ENCODE peak calls at places on chromosome 17, in five cellular contexts. One of them, this sample, is unnamed. For H3K36me3 and H3K27me3, the result is how much of the 10 kb centered on the place peaks cover.

GRCh38 chr17:50347894-50348291 is 2.0 kb downstream of the XYLT2 start:
- DNase-seq in brain microvascular endothelial cell: no peak
- DNase-seq in Caco-2: no peak
- DNase-seq in astrocyte: no peak
- DNase-seq in fibroblast of lung: no peak
- DNase-seq in this sample: no peak

GRCh38 chr17:3035256-3035967 is 28.0 kb downstream of the OR1D5 start:
- DNase-seq in fibroblast of lung: no peak
- DNase-seq in Caco-2: no peak
- DNase-seq in astrocyte: no peak
- DNase-seq in brain microvascular endothelial cell: no peak
- DNase-seq in this sample: no peak

GRCh38 chr17:29107933-29108805 is 65.2 kb downstream of the PIPOX start:
- DNase-seq in brain microvascular endothelial cell: no peak
- DNase-seq in Caco-2: no peak
- DNase-seq in astrocyte: no peak
- DNase-seq in fibroblast of lung: peak
- DNase-seq in this sample: no peak

GRCh38 chr17:41199421-41200098 is 9.9 kb downstream of the KRTAP9-1 start:
- DNase-seq in fibroblast of lung: no peak
- DNase-seq in Caco-2: no peak
- DNase-seq in astrocyte: no peak
- DNase-seq in brain microvascular endothelial cell: no peak
- DNase-seq in this sample: no peak

GRCh38 chr17:44898768-44899073 is 524 bp downstream of the EFTUD2 start:
- DNase-seq in astrocyte: peak
- DNase-seq in brain microvascular endothelial cell: peak
- DNase-seq in Caco-2: no peak
- DNase-seq in fibroblast of lung: no peak
- DNase-seq in this sample: no peak

GRCh38 chr17:5592382-5592781 is 8.1 kb upstream of the NLRP1 start:
- DNase-seq in astrocyte: peak
- DNase-seq in brain microvascular endothelial cell: no peak
- DNase-seq in fibroblast of lung: peak
- DNase-seq in Caco-2: no peak
- DNase-seq in this sample: no peak

GRCh38 chr17:49223517-49224197 is 6.9 kb downstream of the PHOSPHO1 start:
- DNase-seq in Caco-2: peak
- DNase-seq in brain microvascular endothelial cell: peak
- DNase-seq in fibroblast of lung: no peak
- DNase-seq in astrocyte: no peak
- DNase-seq in this sample: no peak

GRCh38 chr17:10197721-10198508 is 491 bp downstream of the GAS7 start:
- DNase-seq in brain microvascular endothelial cell: no peak
- DNase-seq in astrocyte: no peak
- DNase-seq in fibroblast of lung: no peak
- DNase-seq in Caco-2: no peak
- DNase-seq in this sample: no peak

GRCh38 chr17:50778471-50778870 is 11.2 kb upstream of the ANKRD40CL start:
- DNase-seq in brain microvascular endothelial cell: no peak
- DNase-seq in astrocyte: no peak
- DNase-seq in Caco-2: no peak
- DNase-seq in fibroblast of lung: no peak
- DNase-seq in this sample: no peak

GRCh38 chr17:7695586-7695985 is 7.3 kb downstream of the WRAP53 start:
- DNase-seq in fibroblast of lung: no peak
- DNase-seq in brain microvascular endothelial cell: no peak
- DNase-seq in astrocyte: no peak
- DNase-seq in Caco-2: no peak
- DNase-seq in this sample: no peak

GRCh38 chr17:80826955-80827645 is 164.5 kb upstream of the CHMP6 start:
- DNase-seq in Caco-2: peak
- DNase-seq in brain microvascular endothelial cell: peak
- DNase-seq in astrocyte: peak
- DNase-seq in fibroblast of lung: peak
- DNase-seq in this sample: peak

GRCh38 chr17:4215882-4216411 is 47.8 kb downstream of the ANKFY1 start:
- DNase-seq in astrocyte: no peak
- DNase-seq in fibroblast of lung: no peak
- DNase-seq in Caco-2: no peak
- DNase-seq in brain microvascular endothelial cell: no peak
- DNase-seq in this sample: no peak

GRCh38 chr17:55674107-55674506 is 48.6 kb downstream of the TMEM100 start:
- DNase-seq in astrocyte: no peak
- DNase-seq in fibroblast of lung: peak
- DNase-seq in Caco-2: no peak
- DNase-seq in brain microvascular endothelial cell: no peak
- DNase-seq in this sample: no peak

GRCh38 chr17:35028531-35029262 is 34.8 kb downstream of the RFFL start:
- DNase-seq in Caco-2: no peak
- DNase-seq in astrocyte: peak
- DNase-seq in fibroblast of lung: no peak
- DNase-seq in brain microvascular endothelial cell: no peak
- DNase-seq in this sample: no peak

GRCh38 chr17:78105101-78105500 is 23.5 kb downstream of the TMC6 start:
- DNase-seq in brain microvascular endothelial cell: no peak
- DNase-seq in astrocyte: no peak
- DNase-seq in fibroblast of lung: no peak
- DNase-seq in Caco-2: no peak
- DNase-seq in this sample: no peak

GRCh38 chr17:64296246-64296645 is 33.2 kb upstream of the TEX2 start:
- DNase-seq in astrocyte: no peak
- DNase-seq in brain microvascular endothelial cell: no peak
- DNase-seq in fibroblast of lung: no peak
- DNase-seq in Caco-2: no peak
- DNase-seq in this sample: no peak
- TF ChIP-seq CTCF in astrocyte: no peak
- TF ChIP-seq CTCF in brain microvascular endothelial cell: no peak
- TF ChIP-seq CTCF in fibroblast of lung: no peak
- TF ChIP-seq CTCF in Caco-2: no peak
- TF ChIP-seq CTCF in this sample: no peak

GRCh38 chr17:57262557-57262956 is 6.2 kb downstream of the MSI2 start:
- DNase-seq in brain microvascular endothelial cell: no peak
- DNase-seq in Caco-2: no peak
- DNase-seq in astrocyte: no peak
- DNase-seq in fibroblast of lung: no peak
- DNase-seq in this sample: no peak
- H3K36me3 ChIP-seq in brain microvascular endothelial cell: under half
- H3K36me3 ChIP-seq in Caco-2: under half
- H3K36me3 ChIP-seq in astrocyte: under half
- H3K36me3 ChIP-seq in fibroblast of lung: under half
- H3K36me3 ChIP-seq in this sample: under half

DNA sequence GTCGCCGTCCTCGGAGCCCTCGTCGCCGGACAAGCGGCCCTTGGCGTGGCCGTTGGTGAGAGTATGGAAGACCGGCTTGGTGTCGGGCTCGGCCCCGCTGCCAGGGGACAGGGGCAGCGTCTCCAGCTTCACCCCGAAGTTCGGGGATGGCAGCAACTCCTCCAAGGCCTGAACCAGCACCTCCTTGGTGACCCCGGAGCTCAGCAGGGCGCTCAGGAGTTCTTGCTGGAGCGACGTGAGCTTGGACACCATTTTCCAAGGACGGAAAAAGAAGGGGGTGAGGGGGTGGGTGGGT is 279 bp downstream of the HNF1B start:
- DNase-seq in brain microvascular endothelial cell: no peak
- DNase-seq in astrocyte: no peak
- DNase-seq in Caco-2: no peak
- DNase-seq in fibroblast of lung: no peak
- DNase-seq in this sample: no peak
- H3K27me3 ChIP-seq in brain microvascular endothelial cell: half or more
- H3K27me3 ChIP-seq in astrocyte: half or more
- H3K27me3 ChIP-seq in Caco-2: under half
- H3K27me3 ChIP-seq in fibroblast of lung: half or more
- H3K27me3 ChIP-seq in this sample: under half

GRCh38 chr17:67488161-67488560 is 111.1 kb downstream of the PITPNC1 start:
- DNase-seq in Caco-2: no peak
- DNase-seq in astrocyte: no peak
- DNase-seq in brain microvascular endothelial cell: no peak
- DNase-seq in fibroblast of lung: no peak
- DNase-seq in this sample: no peak

GRCh38 chr17:67488768-67489167 is 111.7 kb downstream of the PITPNC1 start:
- DNase-seq in Caco-2: no peak
- DNase-seq in astrocyte: no peak
- DNase-seq in brain microvascular endothelial cell: no peak
- DNase-seq in fibroblast of lung: no peak
- DNase-seq in this sample: no peak

GRCh38 chr17:67489273-67489672 is 112.2 kb downstream of the PITPNC1 start:
- DNase-seq in brain microvascular endothelial cell: no peak
- DNase-seq in Caco-2: no peak
- DNase-seq in fibroblast of lung: no peak
- DNase-seq in astrocyte: no peak
- DNase-seq in this sample: no peak

GRCh38 chr17:67490471-67490870 is 113.4 kb downstream of the PITPNC1 start:
- DNase-seq in brain microvascular endothelial cell: peak
- DNase-seq in fibroblast of lung: no peak
- DNase-seq in Caco-2: no peak
- DNase-seq in astrocyte: no peak
- DNase-seq in this sample: no peak

DNA sequence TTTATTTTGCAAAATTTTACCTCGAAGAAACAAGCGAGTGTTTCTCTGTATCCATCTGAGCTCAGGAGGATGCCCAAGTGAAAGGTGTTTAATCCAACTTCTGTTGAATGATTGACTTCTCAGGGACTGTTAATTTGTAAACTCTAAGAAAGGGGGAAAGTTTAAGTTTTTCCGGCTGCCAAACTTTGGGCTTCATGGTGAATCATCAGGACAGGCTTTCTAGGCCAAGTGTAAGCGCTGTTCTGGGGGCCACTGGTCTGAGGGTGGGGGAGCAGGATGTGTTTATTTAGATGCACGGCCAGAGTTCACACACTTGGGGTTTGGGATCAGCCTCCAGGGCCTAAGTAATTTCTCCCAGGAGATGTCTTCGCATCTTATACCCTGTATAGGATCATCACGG is 110.4 kb downstream of the PITPNC1 start:
- DNase-seq in fibroblast of lung: peak
- DNase-seq in astrocyte: no peak
- DNase-seq in brain microvascular endothelial cell: no peak
- DNase-seq in Caco-2: no peak
- DNase-seq in this sample: no peak
- TF ChIP-seq CTCF in fibroblast of lung: no peak
- TF ChIP-seq CTCF in astrocyte: no peak
- TF ChIP-seq CTCF in brain microvascular endothelial cell: no peak
- TF ChIP-seq CTCF in Caco-2: no peak
- TF ChIP-seq CTCF in this sample: no peak

GRCh38 chr17:59392973-59393679 is 61.7 kb downstream of the YPEL2 start:
- DNase-seq in brain microvascular endothelial cell: no peak
- DNase-seq in fibroblast of lung: no peak
- DNase-seq in Caco-2: no peak
- DNase-seq in astrocyte: no peak
- DNase-seq in this sample: no peak
- H3K36me3 ChIP-seq in brain microvascular endothelial cell: under half
- H3K36me3 ChIP-seq in fibroblast of lung: under half
- H3K36me3 ChIP-seq in Caco-2: under half
- H3K36me3 ChIP-seq in astrocyte: under half
- H3K36me3 ChIP-seq in this sample: under half

DNA sequence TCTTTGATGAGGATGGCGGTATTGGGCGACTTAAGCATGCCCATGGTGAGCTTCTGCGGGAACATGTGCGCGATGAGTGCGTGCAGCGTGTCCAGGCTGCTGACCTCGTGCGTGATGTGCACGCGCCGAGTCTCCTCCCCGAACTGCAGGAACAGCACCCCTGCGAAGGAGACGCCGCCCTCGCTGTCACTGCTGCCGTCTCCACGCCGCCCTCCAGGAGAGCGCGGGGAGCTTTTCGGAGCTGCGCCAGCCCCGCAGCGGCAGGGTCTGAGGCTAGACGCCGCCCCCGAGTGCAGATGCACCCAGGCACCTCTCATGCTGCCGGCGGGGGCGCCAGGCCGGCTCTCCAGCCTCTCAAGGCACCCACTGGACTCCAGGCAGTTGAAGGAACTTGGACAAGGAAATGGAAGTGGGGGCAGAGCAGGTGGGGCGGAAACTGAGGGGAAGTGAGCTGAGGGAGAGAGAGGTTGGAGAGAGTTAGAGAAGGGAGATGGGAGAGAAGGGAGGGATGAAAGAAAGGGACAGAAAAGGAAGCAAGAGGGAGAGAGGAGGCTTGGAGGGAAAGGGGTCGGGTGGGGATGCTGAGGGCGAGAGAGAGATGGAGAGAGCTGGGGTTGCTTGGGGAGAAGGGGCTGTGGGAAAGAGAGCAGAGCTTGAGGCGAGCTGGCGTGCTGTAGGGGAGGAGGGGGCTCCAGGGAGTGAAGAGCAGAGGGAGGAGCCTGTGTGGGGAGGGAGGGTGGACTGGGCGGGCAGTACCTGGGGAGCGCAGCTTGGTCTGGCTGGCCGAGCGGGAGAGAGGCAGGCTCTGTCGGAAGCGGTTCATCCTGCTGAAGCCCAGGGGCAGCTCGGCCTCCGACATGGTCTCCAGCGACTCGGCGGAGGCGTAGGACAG is 42.1 kb downstream of the SRCIN1 start:
- DNase-seq in brain microvascular endothelial cell: no peak
- DNase-seq in Caco-2: no peak
- DNase-seq in fibroblast of lung: no peak
- DNase-seq in astrocyte: no peak
- DNase-seq in this sample: no peak
- H3K27me3 ChIP-seq in brain microvascular endothelial cell: half or more
- H3K27me3 ChIP-seq in Caco-2: under half
- H3K27me3 ChIP-seq in fibroblast of lung: half or more
- H3K27me3 ChIP-seq in astrocyte: half or more
- H3K27me3 ChIP-seq in this sample: half or more